ENCODE peak calls at places on chromosomes 3 and 15, in four cellular contexts. One of them, this sample, is unnamed.

GRCh38 chr3:52070724-52071621 is 14.6 kb upstream of the DUSP7 start:
- DNase-seq in PC-3: no peak
- DNase-seq in astrocyte: no peak
- DNase-seq in fibroblast of lung: no peak
- DNase-seq in this sample: no peak

GRCh38 chr15:40229956-40230355 is 8.9 kb upstream of the PAK6 start:
- DNase-seq in PC-3: no peak
- DNase-seq in astrocyte: no peak
- DNase-seq in fibroblast of lung: no peak
- DNase-seq in this sample: no peak

GRCh38 chr3:172096881-172097420 is 57.6 kb downstream of the FNDC3B start:
- DNase-seq in PC-3: peak
- DNase-seq in astrocyte: peak
- DNase-seq in fibroblast of lung: peak
- DNase-seq in this sample: peak

GRCh38 chr3:107416886-107417285 is 39.6 kb downstream of the CCDC54 start:
- DNase-seq in PC-3: no peak
- DNase-seq in astrocyte: peak
- DNase-seq in fibroblast of lung: peak
- DNase-seq in this sample: no peak

GRCh38 chr3:41682996-41683395 is 278.9 kb downstream of the ULK4 start:
- DNase-seq in PC-3: peak
- DNase-seq in astrocyte: peak
- DNase-seq in fibroblast of lung: peak
- DNase-seq in this sample: no peak

GRCh38 chr15:60634815-60635214 is 155.9 kb upstream of the ICE2 start:
- DNase-seq in PC-3: no peak
- DNase-seq in astrocyte: peak
- DNase-seq in fibroblast of lung: peak
- DNase-seq in this sample: no peak

GRCh38 chr3:189724366-189724765 is 93.2 kb downstream of the TP63 start:
- DNase-seq in PC-3: no peak
- DNase-seq in astrocyte: no peak
- DNase-seq in fibroblast of lung: no peak
- DNase-seq in this sample: no peak

GRCh38 chr3:70832035-70832795 is 519.8 kb upstream of the MDFIC2 start:
- DNase-seq in PC-3: peak
- DNase-seq in astrocyte: peak
- DNase-seq in fibroblast of lung: peak
- DNase-seq in this sample: no peak

GRCh38 chr15:83362706-83363105 is 78.2 kb upstream of the BNC1 start:
- DNase-seq in PC-3: no peak
- DNase-seq in astrocyte: no peak
- DNase-seq in fibroblast of lung: no peak
- DNase-seq in this sample: no peak

GRCh38 chr15:77034620-77035467 is 36.1 kb downstream of the TSPAN3 start:
- DNase-seq in PC-3: peak
- DNase-seq in astrocyte: no peak
- DNase-seq in fibroblast of lung: no peak
- DNase-seq in this sample: no peak

GRCh38 chr3:197028711-197029510 is 706 bp downstream of the MELTF start:
- DNase-seq in PC-3: peak
- DNase-seq in astrocyte: no peak
- DNase-seq in fibroblast of lung: no peak
- DNase-seq in this sample: no peak

GRCh38 chr3:89851974-89852621 is 744.7 kb downstream of the EPHA3 start:
- DNase-seq in PC-3: peak
- DNase-seq in astrocyte: peak
- DNase-seq in fibroblast of lung: peak
- DNase-seq in this sample: no peak

GRCh38 chr3:151477596-151478375 is 16.9 kb upstream of the IGSF10 start:
- DNase-seq in PC-3: peak
- DNase-seq in astrocyte: no peak
- DNase-seq in fibroblast of lung: no peak
- DNase-seq in this sample: no peak

GRCh38 chr3:184172681-184173373 is 1.8 kb upstream of the AP2M1 start:
- DNase-seq in PC-3: no peak
- DNase-seq in astrocyte: peak
- DNase-seq in fibroblast of lung: peak
- DNase-seq in this sample: no peak

GRCh38 chr3:138560501-138560900 is 33.6 kb downstream of the CEP70 start:
- DNase-seq in PC-3: no peak
- DNase-seq in astrocyte: no peak
- DNase-seq in fibroblast of lung: peak
- DNase-seq in this sample: no peak

GRCh38 chr3:123330441-123330991 is 118.4 kb downstream of the ADCY5 start:
- DNase-seq in PC-3: no peak
- DNase-seq in astrocyte: no peak
- DNase-seq in fibroblast of lung: no peak
- DNase-seq in this sample: no peak

DNA sequence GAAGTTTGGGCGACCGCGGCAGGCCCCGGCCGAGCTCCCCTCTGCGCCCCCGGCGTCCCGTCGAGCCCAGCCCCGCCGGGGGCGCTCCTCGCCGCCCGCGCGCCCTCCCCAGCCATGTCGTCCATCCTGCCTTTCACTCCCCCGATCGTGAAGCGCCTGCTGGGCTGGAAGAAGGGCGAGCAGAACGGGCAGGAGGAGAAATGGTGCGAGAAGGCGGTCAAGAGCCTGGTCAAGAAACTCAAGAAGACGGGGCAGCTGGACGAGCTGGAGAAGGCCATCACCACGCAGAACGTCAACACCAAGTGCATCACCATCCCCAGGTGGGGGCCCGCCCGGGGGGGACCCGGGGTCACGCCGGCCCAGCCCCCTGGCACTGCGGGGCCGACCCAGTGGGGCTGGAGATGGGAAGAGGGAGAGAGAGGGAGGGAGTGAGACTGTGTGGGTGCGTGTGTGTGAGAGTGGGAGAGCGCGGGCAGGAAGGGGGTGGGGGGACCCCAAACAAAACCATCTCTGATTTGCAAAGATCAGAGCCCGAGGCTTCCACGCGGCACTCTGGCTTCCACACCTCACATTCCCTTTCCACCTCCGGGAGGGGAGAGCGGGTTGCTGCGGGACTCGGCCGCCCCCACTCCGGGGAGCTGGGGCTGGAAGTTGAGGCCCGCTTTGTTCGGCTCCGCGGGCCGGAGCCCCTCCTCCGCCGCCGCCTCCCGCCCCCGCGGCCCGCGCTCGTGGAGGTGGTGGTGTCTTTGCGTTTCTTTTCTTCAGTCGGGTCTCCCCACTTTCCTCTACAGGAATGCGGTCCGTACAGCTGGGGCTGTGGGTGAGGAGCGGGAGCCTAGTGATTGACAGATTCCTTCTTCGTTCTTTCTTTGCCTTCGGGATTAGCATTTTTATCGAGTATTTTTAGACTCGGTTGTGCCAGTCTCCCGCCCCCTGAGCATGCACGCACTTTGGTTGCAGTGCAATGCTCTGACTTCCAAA is 929 bp downstream of the SMAD3 start:
- DNase-seq in PC-3: no peak
- DNase-seq in astrocyte: no peak
- DNase-seq in fibroblast of lung: no peak
- DNase-seq in this sample: no peak
- TF ChIP-seq EZH2 in PC-3: no peak
- TF ChIP-seq EZH2 in astrocyte: no peak
- TF ChIP-seq EZH2 in fibroblast of lung: no peak
- TF ChIP-seq EZH2 in this sample: no peak

DNA sequence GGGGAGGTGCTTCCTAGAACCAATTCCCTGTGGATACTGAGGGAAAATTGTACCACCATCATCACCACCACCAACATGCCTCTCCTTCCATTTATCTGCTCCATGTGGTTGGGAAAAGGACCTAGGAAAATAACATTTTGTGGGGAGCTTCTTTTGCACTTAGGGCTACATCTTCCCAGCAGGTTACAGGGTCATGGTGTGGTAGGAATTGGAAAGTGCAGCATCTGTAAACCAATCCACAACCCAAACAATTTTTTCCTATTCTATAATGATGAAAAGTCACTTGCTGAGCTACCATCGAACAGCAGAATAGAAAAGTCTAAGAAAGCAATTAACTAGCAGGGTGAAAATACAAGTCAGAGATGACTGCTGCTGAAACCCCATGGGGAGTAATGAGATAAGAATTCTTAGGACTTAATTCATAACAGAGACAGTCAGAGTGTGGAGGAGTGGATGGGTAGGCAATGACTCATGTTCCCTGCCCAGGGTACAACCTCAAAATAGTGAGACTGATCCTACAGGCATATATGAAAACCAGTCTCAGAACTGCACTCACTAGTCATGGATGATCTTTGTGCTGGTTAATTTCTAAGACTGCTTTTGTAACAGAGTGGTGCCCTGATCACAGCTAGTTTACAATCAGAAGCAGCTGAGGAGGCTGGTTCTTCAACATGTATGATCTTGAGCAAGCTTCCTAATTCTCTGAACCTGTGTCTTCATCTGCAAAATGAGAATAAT is 38.1 kb upstream of the LEKR1 start:
- DNase-seq in PC-3: peak
- DNase-seq in astrocyte: peak
- DNase-seq in fibroblast of lung: peak
- DNase-seq in this sample: peak
- H3K4me3 ChIP-seq in PC-3: peak
- H3K4me3 ChIP-seq in astrocyte: no peak
- H3K4me3 ChIP-seq in fibroblast of lung: no peak
- H3K4me3 ChIP-seq in this sample: peak

GRCh38 chr3:13052191-13052590 is 21.0 kb downstream of the IQSEC1 start:
- DNase-seq in PC-3: no peak
- DNase-seq in astrocyte: no peak
- DNase-seq in fibroblast of lung: no peak
- DNase-seq in this sample: no peak

GRCh38 chr3:13054705-13055285 is 18.4 kb downstream of the IQSEC1 start:
- DNase-seq in PC-3: no peak
- DNase-seq in astrocyte: no peak
- DNase-seq in fibroblast of lung: no peak
- DNase-seq in this sample: no peak

GRCh38 chr3:13055634-13056033 is 17.6 kb downstream of the IQSEC1 start:
- DNase-seq in PC-3: no peak
- DNase-seq in astrocyte: no peak
- DNase-seq in fibroblast of lung: no peak
- DNase-seq in this sample: no peak

GRCh38 chr3:13053425-13053824 is 19.8 kb downstream of the IQSEC1 start:
- DNase-seq in PC-3: no peak
- DNase-seq in astrocyte: no peak
- DNase-seq in fibroblast of lung: peak
- DNase-seq in this sample: no peak

DNA sequence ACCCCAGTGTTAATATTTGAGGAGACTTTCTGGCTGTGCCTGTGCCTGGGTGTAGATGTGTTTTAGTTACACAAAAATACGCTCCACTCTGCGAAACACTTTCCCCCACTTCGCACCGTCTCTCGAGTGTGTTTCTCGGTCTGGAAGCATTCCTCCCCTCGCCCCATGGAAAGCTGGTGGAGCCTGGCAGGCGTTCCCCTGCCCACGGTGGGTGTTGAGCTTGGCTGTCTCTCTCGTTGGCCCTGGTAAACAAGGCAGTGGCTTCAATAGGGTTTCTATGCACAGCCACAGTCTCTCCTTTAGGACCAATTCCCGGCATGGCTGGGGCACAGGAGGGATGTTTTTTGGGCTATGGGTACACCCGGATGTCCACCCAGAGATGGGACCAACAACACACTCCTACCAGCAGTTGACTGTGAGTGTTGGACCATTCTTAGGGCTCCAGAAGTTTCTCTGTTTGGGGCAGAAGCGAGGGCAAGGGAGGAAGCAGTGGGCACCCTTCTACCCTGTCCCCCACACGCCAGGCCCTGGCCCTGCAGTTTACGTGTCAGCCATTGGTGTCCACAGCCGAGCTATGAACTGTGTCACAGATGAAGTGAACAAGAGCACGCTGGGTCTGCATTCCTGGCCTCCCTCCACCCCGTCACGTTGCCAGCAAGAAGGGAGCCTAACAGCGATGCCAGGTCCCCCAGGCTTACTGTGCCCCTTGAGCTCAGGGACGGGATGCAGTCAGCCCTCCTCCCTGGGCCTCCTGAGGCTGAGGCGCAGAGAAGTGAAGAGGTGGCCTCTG is 19.1 kb downstream of the IQSEC1 start:
- DNase-seq in PC-3: no peak
- DNase-seq in astrocyte: no peak
- DNase-seq in fibroblast of lung: no peak
- DNase-seq in this sample: no peak
- TF ChIP-seq EZH2 in PC-3: no peak
- TF ChIP-seq EZH2 in astrocyte: no peak
- TF ChIP-seq EZH2 in fibroblast of lung: no peak
- TF ChIP-seq EZH2 in this sample: no peak

GRCh38 chr3:178551916-178552321 is 15.7 kb downstream of the KCNMB2 start:
- DNase-seq in PC-3: no peak
- DNase-seq in astrocyte: peak
- DNase-seq in fibroblast of lung: peak
- DNase-seq in this sample: no peak
- H3K4me3 ChIP-seq in PC-3: no peak
- H3K4me3 ChIP-seq in astrocyte: no peak
- H3K4me3 ChIP-seq in fibroblast of lung: no peak
- H3K4me3 ChIP-seq in this sample: no peak

GRCh38 chr3:6861989-6862879 is 1.3 kb downstream of the GRM7 start:
- DNase-seq in PC-3: no peak
- DNase-seq in astrocyte: no peak
- DNase-seq in fibroblast of lung: no peak
- DNase-seq in this sample: no peak

GRCh38 chr3:6861331-6861988 is 545 bp downstream of the GRM7 start:
- DNase-seq in PC-3: no peak
- DNase-seq in astrocyte: peak
- DNase-seq in fibroblast of lung: peak
- DNase-seq in this sample: no peak

GRCh38 chr3:6860911-6861330 is at the start of gene GRM7:
- DNase-seq in PC-3: no peak
- DNase-seq in astrocyte: peak
- DNase-seq in fibroblast of lung: peak
- DNase-seq in this sample: no peak

GRCh38 chr3:6860149-6860548 is 766 bp upstream of the GRM7 start:
- DNase-seq in PC-3: no peak
- DNase-seq in astrocyte: no peak
- DNase-seq in fibroblast of lung: peak
- DNase-seq in this sample: no peak

DNA sequence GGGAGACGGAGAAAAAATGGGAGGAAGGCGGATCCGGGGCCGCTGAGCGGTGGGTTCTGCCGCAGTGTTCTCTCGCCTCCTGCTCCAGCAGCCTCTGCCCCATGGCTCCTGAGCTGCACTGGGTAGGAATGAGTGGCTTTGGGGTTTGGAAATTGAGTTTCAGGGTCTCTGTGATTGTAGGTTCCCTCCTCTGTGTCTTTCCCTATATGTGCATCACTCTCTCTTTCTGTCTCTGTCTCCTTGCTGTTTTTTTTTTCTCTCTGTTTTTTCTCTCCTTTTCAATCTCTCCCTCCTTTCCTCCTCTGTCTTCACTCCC is 1.9 kb downstream of the GRM7 start:
- DNase-seq in PC-3: no peak
- DNase-seq in astrocyte: no peak
- DNase-seq in fibroblast of lung: no peak
- DNase-seq in this sample: no peak
- TF ChIP-seq EZH2 in PC-3: no peak
- TF ChIP-seq EZH2 in astrocyte: no peak
- TF ChIP-seq EZH2 in fibroblast of lung: no peak
- TF ChIP-seq EZH2 in this sample: no peak

DNA sequence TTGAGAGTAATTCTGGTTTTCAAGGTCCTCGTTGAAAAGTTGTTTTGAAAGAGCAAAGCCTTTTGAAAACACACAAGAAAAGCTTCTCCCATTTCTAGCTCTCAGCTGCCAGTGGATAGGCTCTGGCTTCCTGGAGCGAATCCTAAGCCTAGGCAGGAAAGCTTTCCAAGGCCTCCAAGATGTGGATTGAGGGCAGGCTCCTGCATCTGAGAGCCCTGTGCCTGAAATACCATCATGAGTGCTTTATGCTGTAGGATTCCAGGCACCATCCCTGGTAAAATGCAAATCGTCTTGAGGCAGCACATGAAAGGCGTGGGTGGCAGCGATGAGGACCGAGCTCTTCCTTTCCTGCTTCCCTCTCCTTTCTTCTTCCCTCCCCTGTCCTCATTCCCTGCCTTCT is 60.7 kb upstream of the CORO2B start:
- DNase-seq in PC-3: no peak
- DNase-seq in astrocyte: no peak
- DNase-seq in fibroblast of lung: peak
- DNase-seq in this sample: no peak
- H3K4me3 ChIP-seq in PC-3: no peak
- H3K4me3 ChIP-seq in astrocyte: no peak
- H3K4me3 ChIP-seq in fibroblast of lung: no peak
- H3K4me3 ChIP-seq in this sample: no peak